ENCODE peak calls at places on chromosome 22, in six cellular contexts. Z, A, S, W, B and I are unnamed samples.

GRCh38 chr22:39185601-39186012 is 33.1 kb upstream of the CBX7 start:
- DNase-seq in Z (no peak), A (peak), B (no peak), W (no peak), S (no peak), I (peak)

GRCh38 chr22:37413546-37413945 is 13.7 kb downstream of the ELFN2 start:
- DNase-seq in S (no peak), W (no peak), A (no peak), B (no peak), Z (no peak), I (no peak)

GRCh38 chr22:47806894-47807293 is 1044.4 kb downstream of the TBC1D22A start:
- DNase-seq in B (no peak), Z (no peak), W (no peak), S (no peak), A (no peak), I (no peak)

GRCh38 chr22:23364389-23364788 is 184.1 kb downstream of the BCR start:
- DNase-seq in S (no peak), Z (no peak), A (no peak), W (no peak), B (no peak), I (no peak)

GRCh38 chr22:38106814-38107578 is 3.5 kb downstream of the BAIAP2L2 start:
- DNase-seq in S (no peak), W (no peak), A (no peak), Z (no peak), B (no peak), I (no peak)

GRCh38 chr22:19980766-19981165 is 35.9 kb downstream of the ARVCF start:
- DNase-seq in A (no peak), Z (no peak), B (no peak), W (no peak), S (no peak), I (no peak)

GRCh38 chr22:31082606-31083376 is 1.7 kb downstream of the SMTN start:
- DNase-seq in A (peak), S (no peak), W (peak), Z (peak), B (no peak), I (peak)

GRCh38 chr22:20952544-20953341 is 14.3 kb upstream of the AIFM3 start:
- DNase-seq in A (peak), B (no peak), Z (no peak), W (no peak), S (no peak), I (no peak)

GRCh38 chr22:49767355-49768062 is 60.2 kb downstream of the BRD1 start:
- DNase-seq in A (peak), Z (peak), S (peak), B (peak), W (peak), I (peak)
- TF ChIP-seq ATF3 in A (no peak), Z (no peak), S (no peak), B (no peak), W (no peak), I (no peak)

DNA sequence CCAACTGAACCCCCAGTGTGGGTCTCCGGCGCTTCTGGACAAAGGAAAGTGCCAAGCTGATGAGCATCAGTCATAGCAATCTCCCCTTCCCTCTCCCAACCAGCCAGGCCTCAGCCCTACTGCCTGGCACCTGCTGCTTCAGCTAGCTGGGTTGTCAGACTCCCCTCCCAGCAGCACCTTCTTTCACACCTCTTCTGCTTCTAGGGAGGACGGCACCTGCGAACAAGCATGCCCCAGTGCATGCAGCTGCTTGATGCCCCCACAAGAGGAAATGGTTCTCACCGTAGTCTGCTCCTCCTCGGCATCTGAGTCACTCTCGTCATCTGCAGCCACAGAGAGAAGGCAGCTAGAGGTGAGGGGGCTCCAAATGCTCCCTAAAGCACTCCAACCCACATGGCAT is 25.4 kb downstream of the THOC5 start:
- DNase-seq in A (no peak), S (no peak), Z (no peak), B (no peak), W (no peak), I (no peak)
- TF ChIP-seq ATF3 in A (no peak), S (no peak), Z (no peak), B (no peak), W (no peak), I (no peak)

GRCh38 chr22:18024276-18024939 is at the start of gene MICAL3:
- DNase-seq in Z (peak), B (no peak), A (no peak), S (no peak), W (peak), I (peak)
- TF ChIP-seq ATF3 in Z (no peak), B (no peak), A (no peak), S (no peak), W (no peak), I (no peak)

DNA sequence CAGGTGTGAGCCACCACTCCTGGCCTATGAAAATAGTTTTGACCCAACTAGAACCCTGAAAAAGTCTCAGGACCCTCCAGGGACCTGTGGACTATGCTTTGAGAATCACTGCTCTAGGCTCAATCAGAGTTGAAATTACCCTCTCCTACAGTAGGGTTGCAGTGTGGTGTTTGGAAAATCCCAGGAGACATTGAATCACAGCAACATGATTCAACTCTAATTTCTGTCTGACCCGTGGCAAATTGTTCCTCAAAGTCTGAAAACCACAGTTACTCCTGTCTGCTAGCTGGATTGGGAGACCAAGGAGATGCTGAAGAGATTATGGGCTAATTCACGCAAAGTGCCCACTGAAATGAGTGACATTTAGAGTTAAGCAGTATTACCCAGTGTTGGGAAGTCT is 5.4 kb upstream of the MTMR3 start:
- DNase-seq in W (no peak), S (no peak), A (no peak), B (no peak), Z (no peak), I (no peak)
- TF ChIP-seq ATF3 in W (no peak), S (no peak), A (no peak), B (no peak), Z (no peak), I (no peak)